ENCODE peak calls at places on chromosomes 16 and 17, in four cellular contexts. F is SK-N-SH, Z is HepG2, B is WTC11. L is an unnamed sample.

GRCh38 chr16:21211486-21211885 is at the start of gene ZP2:
- DNase-seq in Z (no peak), B (no peak), F (no peak), L (no peak)

GRCh38 chr17:18246880-18247612 is 11.5 kb downstream of the FLII start:
- DNase-seq in Z (no peak), F (peak), B (peak), L (peak)

GRCh38 chr16:88649924-88650748 is 717 bp downstream of the CYBA start:
- DNase-seq in F (peak), Z (peak), B (peak), L (peak)

GRCh38 chr16:73216932-73217331 is 169.0 kb upstream of the ZFHX3 start:
- DNase-seq in Z (no peak), F (no peak), B (no peak), L (no peak)

GRCh38 chr16:19809121-19809635 is 75.5 kb downstream of the GPRC5B start:
- DNase-seq in B (no peak), Z (no peak), F (no peak), L (no peak)

GRCh38 chr17:82875418-82875856 is 35.6 kb upstream of the ZNF750 start:
- DNase-seq in B (peak), F (no peak), Z (peak), L (no peak)

GRCh38 chr16:48556913-48557351 is 53.0 kb downstream of the N4BP1 start:
- DNase-seq in B (no peak), F (no peak), Z (no peak), L (no peak)

GRCh38 chr17:81348097-81349055 is 46.9 kb upstream of the BAHCC1 start:
- DNase-seq in F (no peak), B (no peak), Z (no peak), L (no peak)

GRCh38 chr17:3002538-3003301 is 60.7 kb downstream of the OR1D5 start:
- DNase-seq in B (no peak), F (no peak), Z (no peak), L (no peak)

GRCh38 chr17:58285422-58285810 is 4.7 kb upstream of the MPO start:
- DNase-seq in F (no peak), Z (no peak), B (no peak), L (no peak)

GRCh38 chr16:82281544-82281943 is 111.5 kb upstream of the MPHOSPH6 start:
- DNase-seq in B (no peak), F (no peak), Z (no peak), L (no peak)

GRCh38 chr16:85238233-85238647 is 126.0 kb upstream of the CIBAR2 start:
- DNase-seq in B (peak), F (peak), Z (no peak), L (no peak)

GRCh38 chr17:17456251-17456650 is 20.5 kb upstream of the MED9 start:
- DNase-seq in Z (no peak), F (no peak), B (no peak), L (no peak)

GRCh38 chr16:11250091-11250785 is 5.8 kb downstream of the SOCS1 start:
- DNase-seq in B (peak), Z (no peak), F (no peak), L (no peak)

GRCh38 chr17:81434079-81434478 is 38.8 kb downstream of the BAHCC1 start:
- DNase-seq in Z (no peak), F (no peak), B (no peak), L (no peak)

GRCh38 chr16:51697454-51697853 is 546.4 kb upstream of the SALL1 start:
- DNase-seq in Z (no peak), F (no peak), B (no peak), L (no peak)

DNA sequence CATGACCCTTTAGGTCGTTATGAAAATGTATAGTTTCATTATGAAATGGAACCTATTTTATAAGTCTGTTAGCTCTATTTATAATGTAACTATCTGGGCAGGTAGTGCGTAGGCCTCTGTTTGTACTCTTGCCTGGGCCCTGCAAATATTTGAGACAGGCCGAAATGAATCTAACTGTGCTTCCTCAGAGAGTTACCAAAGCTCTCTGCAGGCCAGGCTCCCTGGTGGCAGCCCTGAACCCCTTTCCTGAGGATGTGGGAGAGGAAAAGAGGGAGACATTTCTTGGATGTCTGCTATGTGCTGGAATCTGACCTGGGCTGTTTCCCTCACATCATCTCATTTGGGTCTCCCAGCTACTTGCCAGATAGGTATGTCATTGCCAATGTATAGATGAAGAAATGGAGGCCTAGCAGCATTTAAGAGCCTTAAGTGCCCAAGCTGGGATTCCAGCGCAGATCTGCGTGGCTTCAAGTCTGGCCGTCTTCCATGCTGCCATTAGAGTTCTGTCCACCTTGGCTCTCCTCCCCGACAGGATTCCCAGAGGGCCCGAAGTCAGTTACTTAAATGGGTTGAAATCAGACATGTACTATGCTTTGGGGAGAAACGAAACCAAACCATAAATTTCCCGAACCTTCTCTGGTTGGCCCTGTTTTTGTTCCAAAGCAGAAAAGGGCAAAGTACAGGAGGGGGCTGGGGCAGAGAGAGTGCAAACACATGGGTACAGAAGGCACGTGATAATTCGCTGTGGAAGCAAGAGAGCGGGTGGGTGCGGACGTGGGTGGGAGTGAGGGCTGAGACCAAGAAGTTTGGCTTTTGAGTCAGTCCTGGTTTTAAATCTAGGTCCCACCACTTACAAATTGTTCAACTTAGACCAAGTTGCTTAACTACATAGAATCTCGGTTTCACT is 33.0 kb upstream of the CCR7 start:
- DNase-seq in B (no peak), F (no peak), Z (no peak), L (no peak)
- TF ChIP-seq FOXJ3 in B (no peak), F (no peak), Z (no peak), L (no peak)

GRCh38 chr17:55420776-55421178 is 858 bp downstream of the MMD start:
- DNase-seq in Z (no peak), B (peak), F (peak), L (peak)
- TF ChIP-seq FOXJ3 in Z (no peak), B (no peak), F (no peak), L (no peak)

GRCh38 chr17:79142375-79142774 is 67.8 kb downstream of the ENGASE start:
- DNase-seq in B (no peak), Z (no peak), F (no peak), L (no peak)
- TF ChIP-seq FOXJ3 in B (no peak), Z (no peak), F (no peak), L (no peak)

GRCh38 chr17:19549746-19550623 is 16.3 kb downstream of the SLC47A1 start:
- DNase-seq in Z (peak), B (no peak), F (no peak), L (no peak)
- TF ChIP-seq FOXJ3 in Z (peak), B (no peak), F (no peak), L (no peak)

DNA sequence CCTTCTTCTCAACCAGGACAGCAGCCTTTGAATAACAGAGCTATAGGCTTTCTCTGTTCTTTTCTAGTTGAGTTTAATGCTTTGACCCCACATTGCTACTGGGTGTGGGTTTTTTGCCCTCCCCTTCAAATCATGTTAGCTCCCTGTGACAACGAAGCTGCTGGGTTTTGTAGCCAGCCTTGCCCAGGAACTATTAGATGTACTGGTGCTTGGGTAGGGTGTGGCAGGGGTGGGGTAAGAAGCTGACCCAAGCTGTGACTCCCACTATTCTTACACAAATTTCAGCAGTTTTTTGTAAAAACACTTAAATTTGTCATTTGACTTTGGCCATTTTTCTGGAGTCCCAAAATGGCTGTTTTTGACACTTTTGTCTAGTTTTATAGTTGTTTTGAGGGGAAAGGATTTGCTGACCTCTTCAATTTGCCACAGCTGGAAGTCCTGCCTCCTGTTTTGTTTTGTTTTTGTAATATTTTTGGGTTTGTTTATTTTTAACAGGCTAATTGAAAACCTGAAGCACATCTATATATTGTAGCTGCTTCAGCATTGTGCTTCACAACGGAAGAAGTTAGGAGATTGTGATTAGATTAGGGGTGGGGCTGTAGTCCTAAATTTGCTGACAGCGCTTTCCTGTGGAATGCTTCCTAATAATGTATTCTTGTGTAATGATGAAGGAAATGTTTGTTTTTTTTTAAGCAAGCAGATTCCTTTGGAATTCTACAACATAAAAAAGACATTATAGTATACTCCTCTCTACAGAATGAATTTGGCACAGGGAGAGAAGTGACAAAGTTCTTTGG is 69.9 kb downstream of the NLK start:
- DNase-seq in F (no peak), B (no peak), Z (no peak), L (no peak)
- TF ChIP-seq FOXJ3 in F (no peak), B (no peak), Z (no peak), L (no peak)